ENCODE peak calls at places on chromosome 15, in eight cellular contexts. N is AG04449; D is CD4-positive, alpha-beta memory T cell; Z is A549; R is NB4; G is ovary; S is heart right ventricle; A is AG04450. I is an unnamed sample.

GRCh38 chr15:101141926-101142527 is 109.8 kb downstream of the CHSY1 start:
- DNase-seq in G (no peak), S (no peak), D (no peak), N (no peak), A (no peak), R (no peak), Z (no peak), I (no peak)

GRCh38 chr15:63191895-63192603 is 2.6 kb downstream of the RAB8B start:
- DNase-seq in Z (no peak), D (peak), G (no peak), A (no peak), S (no peak), N (no peak), R (peak), I (peak)

GRCh38 chr15:44064706-44065105 is 130.4 kb downstream of the FRMD5 start:
- DNase-seq in S (no peak), Z (no peak), G (no peak), A (no peak), R (no peak), D (no peak), N (no peak), I (no peak)

GRCh38 chr15:100918034-100918689 is 995 bp upstream of the LRRK1 start:
- DNase-seq in G (peak), S (peak), R (peak), A (no peak), D (peak), Z (peak), N (no peak), I (peak)

GRCh38 chr15:79322945-79323344 is 12.0 kb downstream of the TMED3 start:
- DNase-seq in Z (no peak), A (no peak), D (no peak), N (no peak), G (no peak), S (no peak), R (no peak), I (no peak)

GRCh38 chr15:50676799-50677483 is 9.7 kb downstream of the TRPM7 start:
- DNase-seq in R (no peak), A (no peak), D (no peak), Z (peak), G (no peak), N (no peak), S (no peak), I (no peak)

GRCh38 chr15:33506781-33507180 is 196.0 kb downstream of the RYR3 start:
- DNase-seq in G (no peak), R (no peak), A (peak), D (no peak), N (peak), Z (no peak), S (no peak), I (no peak)

GRCh38 chr15:70098461-70099166 is 897 bp upstream of the TLE3 start:
- DNase-seq in N (no peak), D (peak), Z (peak), R (peak), S (no peak), G (peak), A (no peak), I (no peak)

GRCh38 chr15:55770261-55770660 is 27.3 kb upstream of the PRTG start:
- DNase-seq in A (peak), S (no peak), D (no peak), G (no peak), N (no peak), R (no peak), Z (no peak), I (no peak)

GRCh38 chr15:36912311-36912712 is 188.0 kb downstream of the MEIS2 start:
- DNase-seq in A (no peak), S (no peak), G (no peak), Z (no peak), D (no peak), R (no peak), N (no peak), I (no peak)

GRCh38 chr15:68815598-68815997 is 5.1 kb downstream of the ANP32A start:
- DNase-seq in N (no peak), Z (no peak), S (no peak), D (no peak), A (no peak), R (peak), G (no peak), I (no peak)

GRCh38 chr15:26050271-26050670 is 187.1 kb upstream of the ATP10A start:
- DNase-seq in S (no peak), R (no peak), Z (no peak), D (no peak), N (no peak), G (no peak), A (no peak), I (no peak)

GRCh38 chr15:20106026-20106425 is 435.6 kb downstream of the GOLGA6L6 start:
- DNase-seq in D (no peak), Z (no peak), A (no peak), G (peak), N (no peak), R (no peak), S (peak), I (no peak)

GRCh38 chr15:101071651-101072050 is 152.5 kb downstream of the LRRK1 start:
- DNase-seq in A (no peak), S (no peak), Z (no peak), D (no peak), G (no peak), N (no peak), R (no peak), I (no peak)

DNA sequence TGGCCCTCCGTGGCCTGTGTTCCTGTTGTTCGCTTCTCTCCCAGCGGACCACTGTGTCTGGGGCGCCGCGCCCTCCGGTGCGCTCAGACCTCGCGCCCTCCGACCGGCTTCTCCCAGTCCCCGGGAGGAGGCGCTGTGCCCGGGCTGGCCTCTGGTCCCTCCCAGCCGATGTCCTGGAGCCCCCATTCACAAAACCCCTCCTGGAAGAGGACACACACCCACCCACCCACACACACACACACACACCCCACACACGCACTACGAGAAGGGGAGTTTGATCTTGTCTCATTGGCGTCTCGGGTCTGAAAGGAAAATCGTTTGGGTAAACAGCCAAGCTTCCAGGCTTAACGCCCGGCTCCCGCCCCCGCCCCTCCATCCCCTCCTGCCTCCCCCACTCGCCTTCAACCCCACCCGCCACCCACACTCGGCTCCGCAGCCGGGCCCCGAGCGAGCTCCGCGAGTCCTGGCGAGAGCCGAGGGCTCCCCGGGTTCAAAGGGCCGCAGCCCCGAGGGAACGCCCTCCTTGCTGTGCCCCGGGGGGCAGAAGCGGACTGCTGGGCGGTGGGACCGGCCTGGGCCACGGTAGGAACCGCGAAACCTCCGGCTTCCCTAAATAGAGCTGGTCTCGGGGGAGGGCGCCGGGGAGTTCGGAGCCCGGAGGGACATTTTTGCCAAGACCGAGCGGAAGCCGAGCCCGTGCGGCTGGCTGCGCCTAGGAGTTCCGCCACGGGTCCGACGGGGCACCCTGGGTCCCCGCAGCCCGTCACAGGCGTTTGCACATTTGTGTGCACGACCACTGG is 23.6 kb downstream of the NR2F2 start:
- DNase-seq in A (no peak), S (no peak), R (peak), Z (no peak), N (no peak), G (peak), D (no peak), I (no peak)
- H3K4me3 ChIP-seq in A (peak), S (peak), R (peak), Z (peak), N (peak), G (peak), D (no peak), I (no peak)

DNA sequence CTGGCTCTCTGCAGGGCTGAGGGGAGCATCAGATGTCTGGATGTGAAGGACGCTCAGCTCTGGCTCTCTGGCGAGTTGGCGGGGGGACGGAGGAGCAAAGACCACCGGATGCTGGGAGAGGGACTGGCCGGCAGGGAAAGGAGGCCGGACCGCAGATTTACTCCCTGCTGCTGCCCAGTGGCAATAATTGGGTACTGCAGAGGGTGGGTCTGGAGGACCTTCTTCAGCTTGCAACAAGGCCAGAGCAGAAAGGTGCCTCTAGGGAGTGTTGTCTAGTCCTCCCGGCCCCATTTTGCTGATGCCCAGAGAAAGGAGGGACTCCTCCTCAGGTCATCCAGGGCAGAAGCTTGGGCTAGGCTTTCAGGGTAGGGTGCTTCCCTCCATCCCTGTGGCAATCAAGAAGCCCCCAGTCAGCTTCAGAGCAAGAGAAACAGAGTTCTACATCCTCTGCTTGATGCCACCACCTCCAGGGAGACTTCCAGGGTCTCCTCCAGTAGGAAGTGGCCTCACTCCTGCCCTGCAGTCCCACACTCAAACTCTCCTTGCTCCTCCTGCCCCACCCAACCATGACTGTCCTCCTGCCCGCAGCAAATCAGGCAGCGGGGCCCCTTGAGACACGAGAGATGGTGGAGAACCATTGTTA is 20.3 kb upstream of the CSPG4 start:
- DNase-seq in G (peak), S (peak), A (no peak), N (no peak), R (peak), D (peak), Z (peak), I (peak)
- H3K4me3 ChIP-seq in G (no peak), S (no peak), A (no peak), N (no peak), R (no peak), D (no peak), Z (no peak), I (no peak)

DNA sequence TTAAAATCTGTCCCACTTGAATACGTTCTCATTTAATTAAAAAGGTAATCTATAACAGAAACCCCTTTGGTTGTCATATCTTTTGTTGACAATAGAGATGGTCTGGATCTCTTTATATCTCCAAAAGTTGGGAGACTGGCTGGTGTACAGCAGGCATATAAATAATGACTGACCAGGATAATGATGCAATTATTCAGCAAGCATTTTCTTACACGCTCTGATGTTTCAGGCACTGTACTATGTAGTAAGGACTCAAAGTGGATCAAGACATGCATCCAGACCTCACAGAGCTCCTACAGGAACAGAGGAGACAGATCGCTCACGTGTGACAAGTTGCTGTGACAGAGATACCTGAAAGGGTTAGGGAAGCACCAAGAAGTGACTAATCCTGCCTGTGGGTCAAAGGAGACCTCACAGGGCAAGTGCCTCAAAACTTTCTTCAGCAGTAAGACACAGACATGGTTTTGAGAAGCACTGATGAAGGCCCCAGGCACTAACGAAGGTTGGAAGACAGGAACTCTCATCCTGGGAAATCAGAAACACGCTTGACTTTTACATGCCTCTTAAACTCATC is 25.7 kb downstream of the VPS39 start:
- DNase-seq in S (no peak), D (no peak), A (no peak), G (no peak), Z (no peak), N (no peak), R (no peak), I (no peak)
- H3K4me3 ChIP-seq in S (no peak), D (no peak), A (no peak), G (no peak), Z (no peak), N (no peak), R (no peak), I (no peak)

GRCh38 chr15:75650908-75651809 is 3.4 kb downstream of the SNX33 start:
- DNase-seq in R (peak), S (peak), A (no peak), N (no peak), G (peak), D (no peak), Z (no peak), I (no peak)

GRCh38 chr15:75654201-75654907 is 6.6 kb downstream of the SNX33 start:
- DNase-seq in S (no peak), N (no peak), D (no peak), R (no peak), A (no peak), G (no peak), Z (no peak), I (no peak)

GRCh38 chr15:75655911-75656310 is 8.2 kb downstream of the SNX33 start:
- DNase-seq in S (no peak), G (no peak), N (no peak), D (no peak), R (no peak), A (no peak), Z (no peak), I (no peak)

GRCh38 chr15:75651810-75652543 is 4.3 kb downstream of the SNX33 start:
- DNase-seq in N (no peak), A (no peak), S (no peak), G (no peak), R (peak), Z (no peak), D (no peak), I (no peak)

GRCh38 chr15:75653347-75653913 is 5.7 kb downstream of the SNX33 start:
- DNase-seq in A (no peak), R (no peak), Z (no peak), N (no peak), S (no peak), D (no peak), G (no peak), I (no peak)
- H3K4me3 ChIP-seq in A (no peak), R (no peak), Z (no peak), N (peak), S (no peak), D (no peak), G (no peak), I (no peak)

DNA sequence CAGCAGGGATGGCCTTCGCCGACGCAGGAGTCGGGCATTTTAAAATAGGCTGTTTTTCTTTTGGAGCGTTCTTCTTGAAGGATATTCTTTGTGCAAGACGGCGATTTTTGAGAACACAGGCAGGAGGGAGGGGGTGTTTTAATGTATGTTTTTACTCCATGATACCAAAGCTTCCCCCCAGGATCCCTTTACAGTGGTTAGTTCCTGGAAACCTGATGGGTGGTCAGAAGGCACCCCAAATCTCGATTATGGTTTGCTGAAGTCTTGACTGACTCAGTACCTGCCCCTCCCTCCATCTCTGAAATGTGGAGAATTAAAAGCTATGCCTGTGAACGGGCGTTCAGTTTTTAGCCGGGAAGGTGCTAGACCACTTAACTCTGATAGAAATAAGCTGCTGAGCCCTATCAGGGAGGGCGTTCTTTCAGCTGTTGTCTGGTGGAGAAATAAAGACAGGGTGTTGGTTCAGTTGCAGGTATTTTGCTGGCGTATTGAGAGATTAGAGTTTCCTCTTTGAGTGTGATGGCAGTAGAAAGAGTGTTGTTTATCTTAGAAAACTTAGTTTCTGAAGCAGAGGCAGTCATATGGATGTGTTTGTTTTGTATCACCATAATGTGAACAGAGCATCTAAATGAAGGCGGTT is 3.4 kb downstream of the IGF1R start:
- DNase-seq in G (peak), D (no peak), S (no peak), R (peak), Z (no peak), A (no peak), N (no peak), I (no peak)
- H3K4me3 ChIP-seq in G (peak), D (peak), S (peak), R (peak), Z (peak), A (peak), N (peak), I (no peak)

GRCh38 chr15:96358795-96359190 is 28.3 kb downstream of the NR2F2 start:
- DNase-seq in N (no peak), R (no peak), Z (no peak), A (no peak), S (no peak), D (no peak), G (no peak), I (no peak)
- H3K4me3 ChIP-seq in N (no peak), R (no peak), Z (no peak), A (no peak), S (no peak), D (no peak), G (no peak), I (no peak)

DNA sequence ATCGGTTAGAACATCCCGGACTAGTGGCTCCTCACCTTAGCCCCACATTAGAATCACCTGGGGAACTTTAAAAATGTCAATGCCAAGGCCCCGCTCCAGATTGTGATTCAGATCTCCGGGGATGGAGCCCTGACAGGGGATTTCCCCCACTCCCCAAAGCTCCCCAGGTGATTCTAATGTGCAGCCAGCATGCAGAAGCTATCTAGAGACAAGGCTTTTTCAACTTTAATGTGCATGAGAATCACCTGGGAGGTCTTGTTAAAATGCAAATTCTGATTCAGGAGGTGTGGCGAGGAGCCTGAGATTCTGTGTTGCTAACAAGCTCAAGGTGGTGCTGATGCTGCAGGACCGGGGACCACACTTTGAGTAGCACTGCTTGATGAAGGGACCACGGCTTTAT is 156.7 kb downstream of the RAB11A start:
- DNase-seq in G (no peak), N (no peak), Z (no peak), R (no peak), A (no peak), S (no peak), D (no peak), I (no peak)
- H3K4me3 ChIP-seq in G (no peak), N (no peak), Z (no peak), R (no peak), A (no peak), S (no peak), D (no peak), I (no peak)

DNA sequence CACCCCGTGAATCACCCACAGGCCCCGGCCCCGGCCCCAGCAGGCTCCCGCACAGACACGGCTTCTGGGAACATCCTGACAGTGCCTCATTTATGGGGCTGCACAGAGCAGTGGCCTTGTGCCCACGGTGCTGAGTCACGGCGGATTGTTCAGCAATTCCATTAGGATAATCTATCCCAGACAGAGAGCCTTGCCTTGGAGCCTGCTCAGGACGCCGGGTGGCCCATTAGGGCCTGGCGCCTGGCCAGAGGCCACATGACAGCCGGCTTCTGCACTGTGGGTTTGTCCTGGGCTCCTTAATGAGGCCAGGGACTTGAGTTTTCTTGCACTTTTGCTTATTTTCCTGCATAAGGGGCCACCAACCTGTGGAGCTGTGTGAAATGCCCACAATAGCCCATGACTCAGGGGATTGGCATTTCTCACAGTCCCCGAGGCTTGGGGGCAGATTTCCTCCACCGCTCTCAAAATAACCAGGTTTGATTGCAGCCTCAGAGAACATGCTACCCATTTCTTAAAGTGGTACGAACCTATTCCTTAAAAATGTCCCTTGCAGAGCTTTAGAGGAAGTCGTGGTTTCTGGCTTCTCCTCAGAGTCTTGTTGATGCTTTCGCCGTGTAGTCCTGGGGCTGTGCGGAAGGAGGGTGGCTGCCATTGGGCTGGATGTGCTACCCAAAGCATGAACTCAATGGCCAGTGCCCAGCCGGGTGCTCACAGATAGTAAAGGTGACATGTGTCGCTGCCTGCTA is 19.0 kb downstream of the SYNM start:
- DNase-seq in A (peak), D (no peak), G (peak), S (peak), N (peak), R (peak), Z (peak), I (no peak)
- H3K4me3 ChIP-seq in A (peak), D (no peak), G (peak), S (peak), N (peak), R (no peak), Z (peak), I (no peak)